ENCODE peak calls at places on chromosomes 1 and 21, in four cellular contexts. Z is DND-41, K is spleen, D is upper lobe of right lung. W is an unnamed sample.
A peak's percentile ranks its signal among the peaks of the same experiment; 100 is the strongest.

GRCh38 chr1:214332950-214333798 is 52.2 kb downstream of the SMYD2 start:
- DNase-seq in Z (peak; percentile 54), K (no peak), D (no peak), W (peak; percentile 19)

GRCh38 chr21:34582506-34583150 is 32.3 kb downstream of the RCAN1 start:
- DNase-seq in D (no peak), Z (no peak), K (no peak), W (no peak)

GRCh38 chr21:29299046-29299905 is 554 bp downstream of the BACH1 start:
- DNase-seq in Z (peak; percentile 63), K (peak; percentile 93), D (peak; percentile 86), W (peak; percentile 58)

GRCh38 chr1:12078938-12079861 is 16.1 kb downstream of the TNFRSF8 start:
- DNase-seq in Z (peak; percentile 64), K (peak; percentile 67), D (no peak), W (no peak)

GRCh38 chr1:95716550-95716949 is 482.5 kb downstream of the RWDD3 start:
- DNase-seq in Z (no peak), K (no peak), D (no peak), W (no peak)

GRCh38 chr1:78722521-78722920 is 72.9 kb downstream of the IFI44 start:
- DNase-seq in K (no peak), D (no peak), Z (no peak), W (no peak)

GRCh38 chr21:35059742-35060141 is 10.6 kb upstream of the RUNX1 start:
- DNase-seq in K (no peak), D (no peak), Z (no peak), W (no peak)

GRCh38 chr1:109794319-109795132 is 30.8 kb upstream of the EPS8L3 start:
- DNase-seq in Z (no peak), D (no peak), K (no peak), W (no peak)

GRCh38 chr1:170881268-170882265 is 53.8 kb upstream of the MROH9 start:
- DNase-seq in Z (peak; percentile 11), K (no peak), D (no peak), W (no peak)

GRCh38 chr1:27132624-27133023 is 22.3 kb downstream of the SLC9A1 start:
- DNase-seq in Z (no peak), D (no peak), K (no peak), W (no peak)

GRCh38 chr1:203650012-203650836 is 23.6 kb downstream of the ATP2B4 start:
- DNase-seq in D (peak; percentile 82), K (peak; percentile 92), Z (peak; percentile 82), W (peak; percentile 71)

GRCh38 chr1:71666609-71667008 is 585.8 kb upstream of the ZRANB2 start:
- DNase-seq in K (no peak), D (no peak), Z (no peak), W (no peak)

GRCh38 chr1:175887981-175888428 is 144.6 kb upstream of the TNR start:
- DNase-seq in K (no peak), D (no peak), Z (peak; percentile 35), W (no peak)

GRCh38 chr21:41774467-41775151 is 7.8 kb upstream of the RIPK4 start:
- DNase-seq in Z (peak; percentile 80), D (no peak), K (no peak), W (no peak)

GRCh38 chr1:109768700-109769325 is 5.1 kb upstream of the EPS8L3 start:
- DNase-seq in Z (no peak), K (peak; percentile 44), D (peak; percentile 37), W (no peak)

GRCh38 chr1:166944186-166944967 is 31.0 kb downstream of the ILDR2 start:
- DNase-seq in D (no peak), Z (peak; percentile 55), K (no peak), W (no peak)

GRCh38 chr1:166950156-166950555 is 25.2 kb downstream of the ILDR2 start:
- DNase-seq in K (no peak), Z (peak; percentile 26), D (no peak), W (no peak)

GRCh38 chr1:166948856-166949350 is 26.4 kb downstream of the ILDR2 start:
- DNase-seq in Z (no peak), D (no peak), K (no peak), W (no peak)

GRCh38 chr1:166951050-166951449 is 24.3 kb downstream of the ILDR2 start:
- DNase-seq in D (no peak), K (no peak), Z (no peak), W (no peak)

DNA sequence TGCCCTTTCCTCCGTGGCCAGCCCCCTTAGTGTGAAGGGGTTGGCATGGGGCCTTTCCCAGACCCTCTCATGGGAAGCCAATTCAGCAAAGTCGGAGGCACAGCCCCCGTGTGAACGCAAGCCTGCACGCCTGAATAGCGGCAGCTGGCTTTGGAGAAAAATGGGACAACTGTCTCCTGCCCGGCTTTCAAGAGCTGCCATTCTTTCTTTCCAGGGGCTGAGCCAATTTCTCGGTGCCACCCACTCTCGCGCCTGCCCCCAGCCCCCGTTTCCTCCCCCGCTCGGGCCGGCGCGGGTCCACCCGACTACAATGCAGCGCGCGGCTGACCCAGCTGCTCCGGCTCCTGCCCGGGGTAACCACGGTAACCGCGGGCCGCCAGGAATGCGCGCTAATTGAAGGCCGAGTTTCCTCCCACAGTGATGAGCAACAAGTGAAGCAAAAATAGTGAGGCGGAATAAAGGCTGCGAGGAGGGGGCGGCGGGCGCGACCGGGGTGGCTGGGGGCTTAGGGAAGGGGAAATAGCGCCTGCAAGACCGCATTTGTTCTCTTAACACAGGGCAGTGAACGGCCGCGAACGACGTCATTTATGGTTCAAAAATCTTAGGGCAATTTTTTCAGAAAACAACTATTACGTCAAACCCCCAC is 27.8 kb downstream of the ILDR2 start:
- DNase-seq in K (peak; percentile 72), Z (no peak), D (peak; percentile 65), W (no peak)
- TF ChIP-seq CTCF in K (no peak), Z (no peak), D (no peak), W (no peak)

DNA sequence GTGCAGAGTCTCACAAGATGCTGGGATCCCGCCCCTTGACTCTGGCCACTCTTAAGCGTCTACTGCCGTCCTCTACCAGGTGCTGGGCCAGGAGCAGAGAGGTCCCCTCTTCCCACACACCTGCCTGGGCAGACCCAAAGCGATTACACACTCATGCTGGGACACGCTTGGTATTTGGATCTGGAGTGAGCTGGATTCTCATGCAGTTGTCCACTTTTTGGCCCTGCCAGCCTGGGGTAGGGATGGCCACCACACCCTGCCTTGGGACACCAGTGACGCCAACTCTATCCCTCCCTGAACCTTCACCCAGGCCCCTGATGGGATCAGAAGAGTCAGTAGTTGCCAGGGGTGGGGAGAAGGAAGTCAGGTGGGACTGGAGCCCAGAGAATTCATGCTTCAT is 28.6 kb downstream of the ITPKB start:
- DNase-seq in D (no peak), Z (no peak), K (no peak), W (no peak)
- H3K27ac ChIP-seq in D (no peak overlapping the region), Z (no peak overlapping the region), K (no peak overlapping the region), W (peak overlapping the region; percentile 75)

GRCh38 chr1:224933584-224933983 is 4.1 kb downstream of the DNAH14 start:
- DNase-seq in D (no peak), Z (no peak), K (no peak), W (no peak)
- H3K9me3 ChIP-seq in D (peaks cover 28% of the 10 kb centered on the region), Z (peaks cover 24% of the 10 kb centered on the region), K (peaks cover 29% of the 10 kb centered on the region), W (peaks cover 37% of the 10 kb centered on the region)

DNA sequence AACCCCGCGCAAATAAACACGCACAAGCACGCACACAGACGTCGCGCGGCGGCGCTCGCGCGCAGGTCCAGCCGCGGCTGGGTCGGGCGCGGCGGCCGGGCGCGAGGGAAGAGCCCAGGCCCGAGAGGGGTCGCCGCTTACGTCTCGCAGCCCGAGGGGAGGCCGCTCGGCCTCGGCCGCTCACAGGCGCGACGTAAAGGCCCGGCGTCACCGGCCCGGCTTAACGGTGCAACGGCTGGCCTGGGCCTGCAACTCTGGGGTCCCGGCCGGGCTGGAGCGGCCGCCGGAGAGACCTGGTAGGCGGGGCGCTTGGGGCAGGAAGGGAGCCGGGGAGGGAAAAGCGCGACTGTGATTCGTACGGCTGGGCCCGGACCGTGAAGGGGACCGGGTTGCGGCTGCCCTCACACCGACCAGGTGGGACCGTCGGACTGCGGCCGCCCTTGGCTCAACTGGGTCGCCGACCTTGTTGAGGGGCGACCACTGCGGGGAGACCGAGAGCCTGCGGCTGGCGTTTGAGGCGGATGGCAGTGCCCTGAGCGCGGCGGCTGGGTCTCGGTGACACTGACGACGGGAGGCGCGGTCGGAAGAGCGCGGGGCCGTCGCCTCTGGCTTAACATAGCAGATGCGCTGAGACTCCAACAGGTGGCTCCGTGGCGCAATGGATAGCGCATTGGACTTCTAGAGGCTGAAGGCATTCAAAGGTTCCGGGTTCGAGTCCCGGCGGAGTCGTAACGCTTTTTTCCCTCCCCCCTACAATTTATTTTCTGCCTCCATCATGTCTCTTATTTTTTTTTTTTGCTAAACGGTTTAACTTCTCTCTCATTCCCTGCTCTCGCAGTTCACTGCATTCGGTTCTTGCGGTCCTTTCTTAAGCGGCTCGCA is 31.8 kb downstream of the DNTTIP2 start:
- DNase-seq in Z (peak; percentile 89), D (peak; percentile 92), K (peak; percentile 95), W (peak; percentile 94)
- TF ChIP-seq CTCF in Z (peak; percentile 43), D (peak; percentile 20), K (no peak), W (no peak)

GRCh38 chr1:39270368-39270767 is 65.9 kb downstream of the MACF1 start:
- DNase-seq in Z (no peak), K (no peak), D (no peak), W (no peak)

GRCh38 chr1:39269791-39270342 is 65.4 kb downstream of the MACF1 start:
- DNase-seq in Z (no peak), D (no peak), K (no peak), W (no peak)

GRCh38 chr1:39268906-39269305 is 64.4 kb downstream of the MACF1 start:
- DNase-seq in Z (no peak), D (no peak), K (no peak), W (no peak)

GRCh38 chr1:39268112-39268581 is 63.7 kb downstream of the MACF1 start:
- DNase-seq in Z (no peak), D (no peak), K (no peak), W (no peak)

GRCh38 chr1:39269349-39269748 is 64.9 kb downstream of the MACF1 start:
- DNase-seq in K (no peak), Z (no peak), D (no peak), W (no peak)
- H3K27ac ChIP-seq in K (no peak overlapping the region), Z (no peak overlapping the region), D (peak overlapping the region; percentile 43), W (no peak overlapping the region)

GRCh38 chr1:152539901-152540300 is 25.6 kb downstream of the CRCT1 start:
- DNase-seq in K (no peak), Z (no peak), D (no peak), W (no peak)

GRCh38 chr1:152537496-152537895 is 23.2 kb downstream of the CRCT1 start:
- DNase-seq in K (no peak), Z (no peak), D (no peak), W (no peak)

GRCh38 chr1:152533327-152533938 is 19.2 kb downstream of the CRCT1 start:
- DNase-seq in Z (peak; percentile 46), D (no peak), K (no peak), W (no peak)

GRCh38 chr1:152535774-152536173 is 21.5 kb downstream of the CRCT1 start:
- DNase-seq in D (no peak), Z (no peak), K (no peak), W (no peak)
- H3K9me3 ChIP-seq in D (no peaks in the 10 kb centered on the region), Z (no peaks in the 10 kb centered on the region), K (no peaks in the 10 kb centered on the region), W (no peaks in the 10 kb centered on the region)

GRCh38 chr1:223683586-223684487 is 18.3 kb upstream of the CAPN8 start:
- DNase-seq in Z (peak; percentile 65), K (no peak), D (no peak), W (peak; percentile 43)
- TF ChIP-seq CTCF in Z (peak; percentile 83), K (peak; percentile 30), D (peak; percentile 56), W (peak; percentile 65)